ENCODE peak calls at places on chromosomes 6 and 20, in nine cellular contexts. W, U, R, M, P, K, O, Y and N are unnamed samples.

GRCh38 chr6:91449539-91449938 is 862.7 kb upstream of the MAP3K7 start:
- DNase-seq in W (no peak), U (no peak), R (no peak), M (no peak), P (no peak), K (no peak), O (no peak), Y (no peak), N (peak)

GRCh38 chr20:25148181-25148981 is 47.1 kb upstream of the ENTPD6 start:
- DNase-seq in W (peak), U (peak), R (peak), M (peak), P (peak), K (no peak), O (no peak), Y (peak), N (peak)

GRCh38 chr6:77456531-77457248 is 6.6 kb downstream of the HTR1B start:
- DNase-seq in W (no peak), U (peak), R (peak), M (peak), P (no peak), K (no peak), O (no peak), Y (no peak), N (peak)

GRCh38 chr6:170523256-170524187 is 29.6 kb downstream of the PSMB1 start:
- DNase-seq in W (no peak), U (no peak), R (no peak), M (no peak), P (no peak), K (no peak), O (peak), Y (no peak), N (no peak)

GRCh38 chr6:150169609-150170008 is 26.8 kb downstream of the PPP1R14C start:
- DNase-seq in W (no peak), U (peak), R (peak), M (peak), P (no peak), K (no peak), O (no peak), Y (no peak), N (peak)

GRCh38 chr20:45087814-45088213 is 13.1 kb downstream of the KCNS1 start:
- DNase-seq in W (no peak), U (no peak), R (peak), M (peak), P (no peak), K (no peak), O (no peak), Y (no peak), N (no peak)

GRCh38 chr6:10478187-10479040 is 42.7 kb upstream of the GCNT2 start:
- DNase-seq in W (no peak), U (peak), R (peak), M (peak), P (peak), K (no peak), O (no peak), Y (no peak), N (peak)

GRCh38 chr20:7392551-7392950 is 547.7 kb downstream of the HAO1 start:
- DNase-seq in W (no peak), U (peak), R (peak), M (peak), P (no peak), K (no peak), O (no peak), Y (no peak), N (no peak)

GRCh38 chr6:151349651-151350270 is 41.6 kb downstream of the ZBTB2 start:
- DNase-seq in W (no peak), U (no peak), R (no peak), M (no peak), P (no peak), K (no peak), O (no peak), Y (no peak), N (no peak)

GRCh38 chr20:41309817-41310216 is 7.7 kb downstream of the ZHX3 start:
- DNase-seq in W (no peak), U (peak), R (peak), M (peak), P (no peak), K (no peak), O (no peak), Y (no peak), N (peak)

GRCh38 chr20:15859061-15859460 is 714.2 kb downstream of the KIF16B start:
- DNase-seq in W (no peak), U (no peak), R (no peak), M (no peak), P (no peak), K (no peak), O (no peak), Y (no peak), N (no peak)

GRCh38 chr6:13318821-13319220 is 9.5 kb downstream of the TBC1D7 start:
- DNase-seq in W (no peak), U (no peak), R (no peak), M (no peak), P (no peak), K (no peak), O (no peak), Y (no peak), N (no peak)

GRCh38 chr6:24394777-24395437 is 7.8 kb upstream of the MRS2 start:
- DNase-seq in W (no peak), U (peak), R (peak), M (peak), P (no peak), K (no peak), O (peak), Y (no peak), N (peak)

GRCh38 chr6:160454303-160454702 is 106.1 kb downstream of the SLC22A3 start:
- DNase-seq in W (no peak), U (no peak), R (no peak), M (no peak), P (no peak), K (no peak), O (no peak), Y (no peak), N (no peak)

GRCh38 chr6:160450849-160451248 is 102.7 kb downstream of the SLC22A3 start:
- DNase-seq in W (no peak), U (no peak), R (no peak), M (no peak), P (no peak), K (no peak), O (no peak), Y (no peak), N (no peak)

GRCh38 chr6:160456214-160456546 is 108.0 kb downstream of the SLC22A3 start:
- DNase-seq in W (no peak), U (no peak), R (no peak), M (no peak), P (no peak), K (no peak), O (no peak), Y (no peak), N (no peak)

GRCh38 chr6:160457843-160458242 is 109.7 kb downstream of the SLC22A3 start:
- DNase-seq in W (no peak), U (no peak), R (no peak), M (no peak), P (no peak), K (no peak), O (no peak), Y (no peak), N (no peak)

GRCh38 chr6:160455484-160456213 is 107.5 kb downstream of the SLC22A3 start:
- DNase-seq in W (peak), U (peak), R (peak), M (peak), P (peak), K (peak), O (peak), Y (peak), N (peak)
- H3K4me3 ChIP-seq in W (peak), U (no peak), R (peak), M (peak), P (no peak), K (no peak), O (peak), Y (no peak), N (peak)

GRCh38 chr6:153117986-153118886 is 12.8 kb downstream of the RGS17 start:
- DNase-seq in W (no peak), U (peak), R (peak), M (peak), P (no peak), K (no peak), O (no peak), Y (no peak), N (peak)
- TF ChIP-seq CTCF in W (no peak), U (no peak), R (no peak), M (no peak), P (no peak), K (no peak), O (no peak), Y (no peak), N (no peak)

GRCh38 chr20:64049887-64050260 is 435 bp upstream of the SOX18 start:
- DNase-seq in W (no peak), U (no peak), R (peak), M (no peak), P (no peak), K (no peak), O (no peak), Y (no peak), N (no peak)
- H3K4me3 ChIP-seq in W (peak), U (no peak), R (no peak), M (no peak), P (peak), K (peak), O (peak), Y (peak), N (peak)

GRCh38 chr6:108355890-108356289 is 61.0 kb downstream of the AFG1L start:
- DNase-seq in W (no peak), U (no peak), R (no peak), M (no peak), P (no peak), K (no peak), O (no peak), Y (no peak), N (no peak)

GRCh38 chr6:108353853-108354252 is 59.0 kb downstream of the AFG1L start:
- DNase-seq in W (no peak), U (no peak), R (peak), M (no peak), P (no peak), K (no peak), O (no peak), Y (no peak), N (no peak)

GRCh38 chr6:108348655-108349349 is 53.9 kb downstream of the AFG1L start:
- DNase-seq in W (no peak), U (no peak), R (no peak), M (no peak), P (no peak), K (no peak), O (no peak), Y (no peak), N (no peak)

DNA sequence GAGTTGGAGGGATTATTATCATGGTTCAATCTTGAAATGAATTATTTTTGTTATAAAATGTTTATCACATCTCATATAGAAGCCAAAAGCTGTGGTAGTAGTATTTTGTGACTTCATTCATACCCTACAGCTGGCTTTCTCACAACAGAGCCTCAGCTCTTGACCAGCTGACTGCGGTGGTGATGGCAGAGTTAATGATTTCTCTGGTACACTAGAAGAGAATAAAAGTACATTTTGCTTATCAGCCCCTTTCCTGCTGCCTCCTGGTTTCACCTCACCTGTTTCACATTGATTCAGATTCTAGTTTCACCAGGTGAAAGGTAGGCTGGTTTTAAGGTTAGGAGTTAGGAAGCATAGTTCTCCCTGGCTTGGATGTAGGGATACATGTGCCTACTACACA is 55.7 kb downstream of the AFG1L start:
- DNase-seq in W (no peak), U (no peak), R (no peak), M (no peak), P (no peak), K (no peak), O (no peak), Y (no peak), N (no peak)
- TF ChIP-seq CTCF in W (no peak), U (no peak), R (no peak), M (no peak), P (no peak), K (no peak), O (no peak), Y (no peak), N (no peak)

GRCh38 chr6:71012871-71013456 is 56.1 kb upstream of the B3GAT2 start:
- DNase-seq in W (no peak), U (peak), R (peak), M (peak), P (peak), K (no peak), O (no peak), Y (peak), N (peak)
- H3K4me3 ChIP-seq in W (no peak), U (no peak), R (no peak), M (no peak), P (no peak), K (no peak), O (no peak), Y (no peak), N (no peak)

GRCh38 chr6:154661751-154662150 is 71.5 kb upstream of the SCAF8 start:
- DNase-seq in W (no peak), U (no peak), R (no peak), M (no peak), P (no peak), K (no peak), O (no peak), Y (no peak), N (peak)
- TF ChIP-seq CTCF in W (no peak), U (no peak), R (no peak), M (no peak), P (peak), K (no peak), O (no peak), Y (no peak), N (no peak)

GRCh38 chr20:61253640-61254511 is 1.8 kb downstream of the CDH4 start:
- DNase-seq in W (no peak), U (peak), R (no peak), M (no peak), P (peak), K (no peak), O (no peak), Y (no peak), N (peak)
- H3K4me3 ChIP-seq in W (peak), U (peak), R (peak), M (peak), P (peak), K (peak), O (peak), Y (peak), N (peak)